ENCODE peak calls at places on chromosomes 2 and 18, in five cellular contexts. O is RWPE2, C is neural progenitor cell, U is OCI-LY7, F is body of pancreas. E is an unnamed sample.

GRCh38 chr18:63098014-63098981 is 221.3 kb downstream of the BCL2 start:
- DNase-seq in U (peak), O (no peak), F (no peak), C (no peak), E (no peak)

GRCh38 chr18:79905389-79905911 is 46.0 kb downstream of the SLC66A2 start:
- DNase-seq in F (no peak), C (no peak), U (no peak), O (no peak), E (no peak)

GRCh38 chr2:63734510-63734909 is 107.2 kb upstream of the UGP2 start:
- DNase-seq in F (no peak), O (no peak), C (no peak), U (no peak), E (no peak)

GRCh38 chr2:176652300-176653182 is 383.3 kb downstream of the MTX2 start:
- DNase-seq in C (peak), F (no peak), U (peak), O (no peak), E (no peak)

GRCh38 chr18:25233582-25234362 is 118.2 kb downstream of the ZNF521 start:
- DNase-seq in F (no peak), C (no peak), U (no peak), O (no peak), E (no peak)

GRCh38 chr2:217951521-217952247 is 51.1 kb downstream of the TNS1 start:
- DNase-seq in F (peak), O (peak), U (no peak), C (no peak), E (peak)

GRCh38 chr2:222424281-222424728 is at the start of gene SGPP2:
- DNase-seq in O (no peak), C (peak), U (no peak), F (peak), E (peak)

GRCh38 chr2:12558519-12558918 is 158.2 kb upstream of the TRIB2 start:
- DNase-seq in O (no peak), U (no peak), C (peak), F (no peak), E (no peak)

GRCh38 chr2:121816797-121817196 is 61.3 kb downstream of the TSN start:
- DNase-seq in C (no peak), U (peak), F (no peak), O (no peak), E (no peak)

GRCh38 chr18:9069482-9070059 is 32.9 kb upstream of the NDUFV2 start:
- DNase-seq in U (peak), C (no peak), O (no peak), F (no peak), E (no peak)

GRCh38 chr18:36843784-36844183 is 14.9 kb downstream of the KIAA1328 start:
- DNase-seq in O (no peak), U (no peak), C (no peak), F (no peak), E (no peak)

GRCh38 chr18:9683418-9684396 is 24.4 kb upstream of the RAB31 start:
- DNase-seq in F (peak), O (no peak), U (no peak), C (no peak), E (peak)

GRCh38 chr2:42256502-42256901 is 87.3 kb downstream of the EML4 start:
- DNase-seq in C (no peak), F (no peak), U (peak), O (no peak), E (no peak)

GRCh38 chr2:77578354-77578753 is 56.2 kb upstream of the LRRTM4 start:
- DNase-seq in O (no peak), C (no peak), F (no peak), U (no peak), E (no peak)

GRCh38 chr2:24818721-24819167 is 25.5 kb downstream of the CENPO start:
- DNase-seq in C (no peak), O (no peak), F (peak), U (no peak), E (no peak)

GRCh38 chr2:32562906-32563305 is 64.9 kb upstream of the TTC27 start:
- DNase-seq in F (no peak), C (no peak), O (no peak), U (no peak), E (no peak)

GRCh38 chr2:99605036-99605435 is 115.2 kb upstream of the REV1 start:
- DNase-seq in F (no peak), O (no peak), C (no peak), U (no peak), E (no peak)

GRCh38 chr18:63881851-63882250 is 5.7 kb upstream of the SERPINB2 start:
- DNase-seq in C (no peak), U (no peak), F (no peak), O (no peak), E (no peak)

GRCh38 chr2:19809206-19809605 is 92.6 kb downstream of the TTC32 start:
- DNase-seq in O (no peak), C (no peak), U (no peak), F (no peak), E (no peak)

GRCh38 chr18:12862467-12862866 is 21.6 kb downstream of the PTPN2 start:
- DNase-seq in F (peak), C (peak), U (peak), O (no peak), E (peak)

GRCh38 chr2:20353597-20353996 is 3.0 kb upstream of the PUM2 start:
- DNase-seq in F (no peak), U (no peak), O (no peak), C (no peak), E (no peak)

GRCh38 chr2:127641846-127642510 is 4.0 kb upstream of the GPR17 start:
- DNase-seq in O (no peak), C (no peak), F (no peak), U (peak), E (no peak)

GRCh38 chr2:21382980-21383520 is 259.3 kb downstream of the TDRD15 start:
- DNase-seq in O (no peak), F (no peak), C (peak), U (no peak), E (no peak)

GRCh38 chr2:240637116-240637900 is 12.0 kb downstream of the GPR35 start:
- DNase-seq in U (no peak), C (no peak), O (no peak), F (no peak), E (peak)

GRCh38 chr18:76459687-76460350 is 35.2 kb downstream of the ZNF516 start:
- DNase-seq in U (no peak), C (no peak), O (peak), F (peak), E (peak)
- TF ChIP-seq CTCF in U (no peak), C (no peak), O (peak), F (no peak), E (no peak)

GRCh38 chr2:47269316-47270232 is 114.5 kb upstream of the STPG4 start:
- DNase-seq in F (peak), U (no peak), C (no peak), O (peak), E (peak)

GRCh38 chr2:47272031-47272864 is 117.1 kb upstream of the STPG4 start:
- DNase-seq in F (peak), C (peak), U (peak), O (no peak), E (peak)

GRCh38 chr2:47272905-47273758 is 118.0 kb upstream of the STPG4 start:
- DNase-seq in U (no peak), F (no peak), O (no peak), C (no peak), E (no peak)

GRCh38 chr2:47271054-47272000 is 116.2 kb upstream of the STPG4 start:
- DNase-seq in F (no peak), O (no peak), U (peak), C (no peak), E (no peak)

DNA sequence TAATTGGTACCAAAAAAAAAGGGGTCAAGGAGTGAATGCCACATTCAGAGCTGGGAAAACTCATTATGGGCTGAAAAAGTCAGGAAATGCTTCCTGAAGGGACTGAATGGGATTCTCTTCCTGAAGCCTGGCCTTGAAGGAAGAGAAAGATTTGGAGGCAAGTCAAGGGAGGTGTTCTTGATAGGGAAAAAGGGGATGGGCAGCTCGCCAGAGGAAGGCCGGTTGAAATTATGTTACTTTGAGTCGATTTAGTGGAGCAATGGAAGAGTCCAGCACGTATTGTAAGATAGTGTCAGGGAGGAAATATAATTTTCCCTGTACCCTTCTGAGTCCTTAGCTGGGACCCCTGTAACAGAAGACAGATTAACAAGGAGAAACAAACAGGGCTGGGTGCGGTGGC is 115.3 kb upstream of the STPG4 start:
- DNase-seq in C (no peak), F (no peak), O (no peak), U (no peak), E (no peak)
- H3K27ac ChIP-seq in C (no peak), F (no peak), O (peak), U (no peak), E (peak)

DNA sequence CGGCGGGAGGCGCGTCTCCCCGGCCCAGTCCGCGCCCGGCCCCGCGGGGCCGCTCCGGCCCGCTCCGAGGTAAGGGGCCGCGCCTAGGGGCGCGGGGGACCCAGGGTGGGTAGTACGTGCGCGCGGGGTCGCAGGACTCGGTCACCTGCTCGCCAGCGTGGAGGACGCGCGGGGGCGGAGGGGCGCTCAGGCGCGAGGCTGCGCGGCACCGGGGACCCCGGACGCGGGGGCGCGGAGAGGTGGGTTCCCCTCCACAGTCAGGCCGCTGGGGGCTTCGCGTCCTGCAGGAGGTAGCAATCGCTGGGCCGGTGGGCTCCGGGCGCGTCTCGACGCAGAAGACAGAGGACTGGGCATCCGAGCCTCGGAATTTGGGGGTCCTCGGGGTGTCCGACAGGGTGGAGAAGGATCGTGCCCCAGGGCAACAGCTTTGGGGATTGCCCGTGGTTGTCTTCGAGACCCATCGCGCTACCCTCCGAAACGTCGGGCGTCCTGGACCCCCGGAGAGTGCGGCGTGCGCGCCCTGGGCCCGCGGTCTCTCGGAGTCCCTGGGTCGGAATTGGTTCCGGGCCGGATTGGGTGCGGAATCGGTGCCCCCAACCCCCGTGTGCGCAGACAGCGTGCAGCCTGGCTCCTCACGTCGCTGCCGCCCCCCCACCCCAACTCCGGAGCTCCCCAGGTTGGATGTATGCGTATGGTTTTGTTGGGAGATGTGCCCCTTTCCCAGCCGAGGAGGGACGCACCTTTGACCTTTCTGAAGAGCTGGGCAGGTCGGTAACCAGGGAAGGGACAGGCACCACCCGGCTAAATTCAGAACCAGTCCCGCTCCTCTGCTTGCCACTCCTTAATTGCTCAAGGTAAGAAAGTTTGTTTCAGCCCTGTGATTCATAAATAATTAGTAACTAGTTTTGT is 661 bp downstream of the NPAS2 start:
- DNase-seq in C (peak), F (no peak), U (no peak), O (no peak), E (peak)
- H3K4me3 ChIP-seq in C (peak), F (peak), U (no peak), O (peak), E (peak)

GRCh38 chr2:57453929-57454328 is 592.7 kb upstream of the VRK2 start:
- DNase-seq in U (no peak), F (no peak), O (no peak), C (peak), E (no peak)
- TF ChIP-seq CTCF in U (peak), F (no peak), O (peak), C (peak), E (no peak)

E was measured in stomach.